ENCODE peak calls at places on chromosomes 7 and 10, in eight cellular contexts. D, L, M, K, R, C, P and F are unnamed samples.

GRCh38 chr7:141178486-141179135 is 104.7 kb downstream of the TMEM178B start:
- DNase-seq in K (no peak), C (no peak), D (no peak), P (no peak), R (no peak), M (no peak), L (no peak), F (no peak)

GRCh38 chr7:111027396-111027795 is 63.5 kb upstream of the LRRN3 start:
- DNase-seq in K (no peak), C (no peak), P (no peak), M (no peak), R (no peak), D (no peak), L (no peak), F (no peak)

GRCh38 chr10:119997429-119997828 is 104.9 kb downstream of the SEC23IP start:
- DNase-seq in P (no peak), M (no peak), R (no peak), K (peak; percentile 28), C (no peak), D (no peak), L (no peak), F (no peak)

GRCh38 chr7:66050990-66051424 is 24.6 kb upstream of the ASL start:
- DNase-seq in C (no peak), K (peak; percentile 95), R (peak; percentile 99), D (peak; percentile 96), L (no peak), P (no peak), M (peak; percentile 78), F (peak; percentile 58)

GRCh38 chr10:97083228-97083860 is 102.4 kb downstream of the SLIT1 start:
- DNase-seq in L (no peak), M (no peak), C (no peak), D (no peak), P (no peak), R (no peak), K (no peak), F (no peak)

GRCh38 chr7:47149971-47150370 is 431.9 kb downstream of the TNS3 start:
- DNase-seq in M (no peak), D (no peak), L (no peak), K (no peak), C (no peak), R (no peak), P (no peak), F (no peak)

GRCh38 chr10:49254556-49255318 is 44.2 kb upstream of the C10orf71 start:
- DNase-seq in K (no peak), D (no peak), M (no peak), R (no peak), P (no peak), L (no peak), C (no peak), F (no peak)

GRCh38 chr7:158517571-158517970 is 70.1 kb downstream of the PTPRN2 start:
- DNase-seq in R (no peak), K (no peak), C (no peak), L (no peak), P (no peak), D (no peak), M (no peak), F (no peak)

GRCh38 chr7:102974366-102975236 is 61.8 kb downstream of the LRRC17 start:
- DNase-seq in R (no peak), M (no peak), L (peak; percentile 69), D (no peak), C (no peak), P (no peak), K (no peak), F (no peak)

GRCh38 chr7:105759670-105760548 is 116.5 kb downstream of the ATXN7L1 start:
- DNase-seq in C (peak; percentile 60), P (peak; percentile 49), D (peak; percentile 81), L (peak; percentile 77), M (peak; percentile 20), R (peak; percentile 73), K (peak; percentile 37), F (peak; percentile 58)

GRCh38 chr7:13848576-13849527 is 140.6 kb downstream of the ETV1 start:
- DNase-seq in L (no peak), M (no peak), C (no peak), D (peak; percentile 83), P (no peak), K (no peak), R (no peak), F (no peak)

GRCh38 chr7:134948736-134949135 is 37.6 kb upstream of the AGBL3 start:
- DNase-seq in P (no peak), K (no peak), M (no peak), D (no peak), R (peak; percentile 68), L (no peak), C (no peak), F (no peak)

GRCh38 chr7:134957005-134957404 is 29.3 kb upstream of the AGBL3 start:
- DNase-seq in P (no peak), C (no peak), R (no peak), L (no peak), D (no peak), K (no peak), M (no peak), F (no peak)

GRCh38 chr7:134959810-134960209 is 26.5 kb upstream of the AGBL3 start:
- DNase-seq in K (no peak), P (no peak), D (no peak), R (no peak), L (no peak), M (no peak), C (no peak), F (no peak)

GRCh38 chr7:134949171-134949570 is 37.1 kb upstream of the AGBL3 start:
- DNase-seq in D (no peak), C (no peak), K (no peak), M (no peak), R (no peak), L (no peak), P (no peak), F (no peak)

GRCh38 chr7:134954197-134955082 is 31.9 kb upstream of the AGBL3 start:
- DNase-seq in P (no peak), C (no peak), K (no peak), M (no peak), R (peak; percentile 25), L (peak; percentile 65), D (peak; percentile 72), F (no peak)
- TF ChIP-seq CTCF in P (peak; percentile 48), C (peak; percentile 41), K (peak; percentile 47), M (peak; percentile 55), R (peak; percentile 44), L (peak; percentile 77), D (peak; percentile 42), F (peak; percentile 33)

GRCh38 chr10:130709415-130709814 is 573.2 kb downstream of the GLRX3 start:
- DNase-seq in D (no peak), C (no peak), R (no peak), M (peak; percentile 77), K (no peak), P (no peak), L (no peak), F (no peak)
- H3K4me3 ChIP-seq in D (no peak overlapping the region), C (no peak overlapping the region), R (no peak overlapping the region), M (no peak overlapping the region), K (no peak overlapping the region), P (no peak overlapping the region), L (no peak overlapping the region), F (no peak overlapping the region)

DNA sequence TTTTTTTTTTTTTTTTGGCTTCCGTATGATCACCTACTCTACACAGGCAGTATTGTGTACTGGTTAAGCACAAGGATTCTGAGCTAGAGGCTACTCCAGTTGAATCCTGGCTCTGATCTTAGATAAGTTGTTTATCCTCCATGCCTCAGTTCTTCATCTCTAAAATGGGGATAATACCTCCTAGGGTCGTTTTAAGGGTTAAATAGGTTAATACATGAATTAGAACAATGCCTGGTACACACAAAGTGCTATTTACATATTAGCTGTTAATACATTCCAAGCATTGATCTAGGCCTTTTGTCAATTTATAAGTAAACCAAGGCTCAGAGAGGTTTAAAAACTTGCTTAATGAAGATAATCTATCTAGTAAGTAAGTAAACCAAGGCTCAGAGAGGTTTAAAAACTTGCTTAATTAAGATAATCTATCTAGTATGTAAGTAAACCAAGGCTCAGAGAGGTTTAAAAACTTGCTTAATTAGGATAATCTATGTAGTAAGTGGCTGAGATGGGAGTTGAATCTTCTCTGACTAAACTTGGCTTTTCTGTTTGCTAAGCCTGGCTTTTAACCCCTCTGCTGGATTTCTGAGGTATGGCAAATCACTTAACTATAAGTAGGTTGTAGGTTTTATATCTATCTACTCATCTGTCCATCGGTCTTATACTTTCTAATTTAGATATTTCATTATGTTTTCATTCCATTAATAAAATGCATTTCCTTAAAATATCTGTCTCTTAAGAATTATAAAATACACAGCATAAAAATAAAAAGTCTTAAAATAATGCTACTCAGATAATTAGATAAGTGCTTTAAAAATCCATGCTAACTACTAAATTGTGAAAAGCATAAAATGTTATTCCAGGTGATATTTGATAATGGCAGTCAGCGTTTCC is 59.2 kb downstream of the ST7 start:
- DNase-seq in L (peak; percentile 70), K (peak; percentile 39), C (no peak), D (peak; percentile 63), P (no peak), M (no peak), R (peak; percentile 59), F (peak; percentile 27)
- TF ChIP-seq CTCF in L (peak; percentile 40), K (peak; percentile 49), C (no peak), D (peak; percentile 49), P (no peak), M (no peak), R (peak; percentile 48), F (peak; percentile 53)

GRCh38 chr10:35607475-35608316 is 2.6 kb downstream of the GJD4 start:
- DNase-seq in M (no peak), L (peak; percentile 60), C (peak; percentile 36), R (peak; percentile 21), P (no peak), D (peak; percentile 14), K (no peak), F (no peak)
- H3K4me3 ChIP-seq in M (no peak overlapping the region), L (peak overlapping the region; percentile 57), C (peak overlapping the region; percentile 23), R (peak overlapping the region; percentile 35), P (peak overlapping the region; percentile 36), D (peak overlapping the region; percentile 38), K (peak overlapping the region; percentile 36), F (peak overlapping the region; percentile 35)

DNA sequence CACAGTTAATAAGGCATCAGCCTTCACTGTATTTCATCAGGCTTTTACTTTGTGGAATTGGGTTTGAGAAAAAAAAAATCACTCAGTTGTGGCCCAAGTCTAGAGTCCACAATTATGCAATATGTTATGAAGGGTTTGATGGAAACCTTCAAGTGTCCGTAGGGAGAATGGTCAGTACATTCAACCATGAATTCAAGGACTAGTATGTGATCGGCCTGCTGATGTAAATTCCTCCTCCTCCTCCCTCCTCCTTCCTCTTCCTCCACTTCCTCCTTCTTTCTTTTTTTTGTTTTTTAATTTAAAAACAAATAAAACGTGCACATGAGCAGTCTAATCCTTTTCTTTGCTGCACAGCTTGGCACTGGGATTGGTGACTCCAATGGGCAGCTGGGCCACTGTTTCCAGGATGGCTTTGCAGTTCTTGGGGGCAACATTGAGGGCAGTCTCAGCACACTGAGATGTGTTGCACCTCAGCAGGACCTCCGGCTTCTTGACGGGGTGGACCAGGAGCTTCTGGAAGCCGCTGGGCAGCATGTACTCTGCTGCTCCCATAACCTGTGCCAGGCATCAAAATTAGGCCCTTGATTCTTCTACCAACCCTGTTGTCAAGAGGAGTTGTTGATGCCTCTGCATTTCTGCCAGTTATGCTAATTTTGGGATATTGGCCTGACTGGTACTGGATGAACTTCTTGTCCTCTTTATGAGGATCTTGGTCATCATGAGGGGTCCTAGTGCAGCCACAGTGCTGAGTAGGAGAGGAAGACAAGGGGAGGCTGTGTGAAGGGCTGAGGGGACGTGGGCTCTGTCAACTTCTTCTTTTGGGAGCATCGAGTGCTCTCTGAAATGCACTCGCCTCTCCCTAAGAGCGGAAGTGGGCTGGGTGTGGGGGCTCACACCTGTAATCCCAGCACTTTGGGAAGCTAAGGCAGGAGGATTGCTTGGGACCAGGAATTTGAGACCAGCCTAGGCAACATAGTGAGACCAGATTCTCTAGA is 9.3 kb upstream of the IL2RA start:
- DNase-seq in R (no peak), L (no peak), K (no peak), M (peak; percentile 4), D (no peak), P (no peak), C (no peak), F (no peak)
- TF ChIP-seq CTCF in R (no peak), L (no peak), K (no peak), M (no peak), D (no peak), P (no peak), C (no peak), F (no peak)